ENCODE peak calls at places on chromosomes 5 and 9, in ten cellular contexts. One of them, this sample, is unnamed.

GRCh38 chr9:105963700-105964099 is 269.4 kb downstream of the TMEM38B start:
- DNase-seq in OCI-LY7: no peak
- DNase-seq in Panc1: no peak
- DNase-seq in fibroblast of mammary gland: no peak
- DNase-seq in cardiac fibroblast: no peak
- DNase-seq in PC-9: no peak
- DNase-seq in A549: no peak
- DNase-seq in cardiac muscle cell: no peak
- DNase-seq in neural progenitor cell: no peak
- DNase-seq in fibroblast of villous mesenchyme: no peak
- DNase-seq in this sample: no peak

GRCh38 chr5:150278046-150278760 is 11.4 kb downstream of the CAMK2A start:
- DNase-seq in fibroblast of villous mesenchyme: peak
- DNase-seq in cardiac fibroblast: peak
- DNase-seq in cardiac muscle cell: peak
- DNase-seq in Panc1: no peak
- DNase-seq in OCI-LY7: no peak
- DNase-seq in A549: no peak
- DNase-seq in neural progenitor cell: no peak
- DNase-seq in PC-9: no peak
- DNase-seq in fibroblast of mammary gland: peak
- DNase-seq in this sample: no peak

GRCh38 chr5:21654-22233 is 70.2 kb upstream of the PLEKHG4B start:
- DNase-seq in OCI-LY7: peak
- DNase-seq in Panc1: no peak
- DNase-seq in neural progenitor cell: no peak
- DNase-seq in A549: peak
- DNase-seq in cardiac muscle cell: peak
- DNase-seq in PC-9: peak
- DNase-seq in fibroblast of mammary gland: peak
- DNase-seq in cardiac fibroblast: peak
- DNase-seq in fibroblast of villous mesenchyme: no peak
- DNase-seq in this sample: no peak

GRCh38 chr5:57298295-57298984 is 124.6 kb downstream of the GPBP1 start:
- DNase-seq in OCI-LY7: peak
- DNase-seq in A549: peak
- DNase-seq in neural progenitor cell: peak
- DNase-seq in Panc1: peak
- DNase-seq in PC-9: peak
- DNase-seq in cardiac fibroblast: peak
- DNase-seq in fibroblast of villous mesenchyme: peak
- DNase-seq in cardiac muscle cell: peak
- DNase-seq in fibroblast of mammary gland: peak
- DNase-seq in this sample: peak

GRCh38 chr5:90297045-90297764 is 112.4 kb downstream of the CETN3 start:
- DNase-seq in OCI-LY7: no peak
- DNase-seq in cardiac muscle cell: no peak
- DNase-seq in fibroblast of mammary gland: no peak
- DNase-seq in PC-9: no peak
- DNase-seq in A549: no peak
- DNase-seq in neural progenitor cell: peak
- DNase-seq in fibroblast of villous mesenchyme: no peak
- DNase-seq in cardiac fibroblast: no peak
- DNase-seq in Panc1: no peak
- DNase-seq in this sample: no peak

GRCh38 chr9:77464591-77465125 is 183.5 kb downstream of the GNA14 start:
- DNase-seq in cardiac muscle cell: peak
- DNase-seq in neural progenitor cell: no peak
- DNase-seq in fibroblast of villous mesenchyme: no peak
- DNase-seq in A549: no peak
- DNase-seq in fibroblast of mammary gland: peak
- DNase-seq in cardiac fibroblast: no peak
- DNase-seq in OCI-LY7: no peak
- DNase-seq in PC-9: no peak
- DNase-seq in Panc1: no peak
- DNase-seq in this sample: peak

GRCh38 chr5:18553269-18553668 is 919.0 kb downstream of the TAF11L14 start:
- DNase-seq in OCI-LY7: no peak
- DNase-seq in Panc1: peak
- DNase-seq in A549: peak
- DNase-seq in cardiac fibroblast: no peak
- DNase-seq in PC-9: peak
- DNase-seq in neural progenitor cell: no peak
- DNase-seq in fibroblast of villous mesenchyme: peak
- DNase-seq in cardiac muscle cell: peak
- DNase-seq in fibroblast of mammary gland: peak
- DNase-seq in this sample: no peak

GRCh38 chr9:26954050-26954508 is 2.1 kb upstream of the IFT74 start:
- DNase-seq in cardiac muscle cell: peak
- DNase-seq in cardiac fibroblast: no peak
- DNase-seq in PC-9: no peak
- DNase-seq in fibroblast of mammary gland: no peak
- DNase-seq in neural progenitor cell: no peak
- DNase-seq in A549: no peak
- DNase-seq in OCI-LY7: no peak
- DNase-seq in fibroblast of villous mesenchyme: no peak
- DNase-seq in Panc1: no peak
- DNase-seq in this sample: no peak

GRCh38 chr5:120552638-120553037 is 88.5 kb downstream of the PRR16 start:
- DNase-seq in cardiac fibroblast: no peak
- DNase-seq in Panc1: no peak
- DNase-seq in cardiac muscle cell: no peak
- DNase-seq in fibroblast of villous mesenchyme: no peak
- DNase-seq in OCI-LY7: no peak
- DNase-seq in neural progenitor cell: no peak
- DNase-seq in PC-9: no peak
- DNase-seq in A549: no peak
- DNase-seq in fibroblast of mammary gland: peak
- DNase-seq in this sample: no peak

GRCh38 chr5:130545291-130545690 is 619.8 kb downstream of the HINT1 start:
- DNase-seq in Panc1: no peak
- DNase-seq in A549: no peak
- DNase-seq in fibroblast of villous mesenchyme: no peak
- DNase-seq in OCI-LY7: no peak
- DNase-seq in PC-9: no peak
- DNase-seq in cardiac muscle cell: no peak
- DNase-seq in fibroblast of mammary gland: peak
- DNase-seq in neural progenitor cell: no peak
- DNase-seq in cardiac fibroblast: no peak
- DNase-seq in this sample: no peak

GRCh38 chr9:6106576-6107339 is 91.3 kb upstream of the RANBP6 start:
- DNase-seq in PC-9: peak
- DNase-seq in fibroblast of mammary gland: peak
- DNase-seq in OCI-LY7: peak
- DNase-seq in Panc1: no peak
- DNase-seq in A549: peak
- DNase-seq in fibroblast of villous mesenchyme: peak
- DNase-seq in neural progenitor cell: peak
- DNase-seq in cardiac muscle cell: peak
- DNase-seq in cardiac fibroblast: peak
- DNase-seq in this sample: no peak

GRCh38 chr5:97071101-97071500 is 71.3 kb downstream of the LIX1 start:
- DNase-seq in PC-9: no peak
- DNase-seq in fibroblast of villous mesenchyme: peak
- DNase-seq in cardiac fibroblast: peak
- DNase-seq in cardiac muscle cell: peak
- DNase-seq in neural progenitor cell: no peak
- DNase-seq in Panc1: peak
- DNase-seq in fibroblast of mammary gland: peak
- DNase-seq in A549: no peak
- DNase-seq in OCI-LY7: no peak
- DNase-seq in this sample: no peak

GRCh38 chr9:89686134-89686533 is 81.3 kb downstream of the GADD45G start:
- DNase-seq in Panc1: no peak
- DNase-seq in fibroblast of villous mesenchyme: no peak
- DNase-seq in OCI-LY7: no peak
- DNase-seq in fibroblast of mammary gland: no peak
- DNase-seq in PC-9: peak
- DNase-seq in neural progenitor cell: no peak
- DNase-seq in cardiac fibroblast: no peak
- DNase-seq in cardiac muscle cell: no peak
- DNase-seq in A549: no peak
- DNase-seq in this sample: no peak

GRCh38 chr9:38202335-38202938 is 133.4 kb upstream of the SHB start:
- DNase-seq in Panc1: no peak
- DNase-seq in cardiac fibroblast: no peak
- DNase-seq in OCI-LY7: no peak
- DNase-seq in fibroblast of mammary gland: no peak
- DNase-seq in PC-9: no peak
- DNase-seq in A549: no peak
- DNase-seq in neural progenitor cell: peak
- DNase-seq in cardiac muscle cell: no peak
- DNase-seq in fibroblast of villous mesenchyme: no peak
- DNase-seq in this sample: no peak

GRCh38 chr9:87383341-87384150 is 114.1 kb upstream of the DAPK1 start:
- DNase-seq in neural progenitor cell: no peak
- DNase-seq in cardiac muscle cell: no peak
- DNase-seq in fibroblast of villous mesenchyme: no peak
- DNase-seq in PC-9: no peak
- DNase-seq in fibroblast of mammary gland: peak
- DNase-seq in OCI-LY7: no peak
- DNase-seq in cardiac fibroblast: no peak
- DNase-seq in A549: no peak
- DNase-seq in Panc1: no peak
- DNase-seq in this sample: no peak

GRCh38 chr9:14769235-14769580 is 46.7 kb upstream of the CER1 start:
- DNase-seq in PC-9: no peak
- DNase-seq in Panc1: peak
- DNase-seq in neural progenitor cell: peak
- DNase-seq in OCI-LY7: peak
- DNase-seq in cardiac muscle cell: peak
- DNase-seq in fibroblast of villous mesenchyme: peak
- DNase-seq in cardiac fibroblast: peak
- DNase-seq in A549: peak
- DNase-seq in fibroblast of mammary gland: peak
- DNase-seq in this sample: peak
- TF ChIP-seq CTCF in PC-9: no peak
- TF ChIP-seq CTCF in Panc1: no peak
- TF ChIP-seq CTCF in neural progenitor cell: peak
- TF ChIP-seq CTCF in OCI-LY7: peak
- TF ChIP-seq CTCF in cardiac muscle cell: peak
- TF ChIP-seq CTCF in fibroblast of villous mesenchyme: peak
- TF ChIP-seq CTCF in cardiac fibroblast: peak
- TF ChIP-seq CTCF in A549: no peak
- TF ChIP-seq CTCF in fibroblast of mammary gland: peak
- TF ChIP-seq CTCF in this sample: peak

DNA sequence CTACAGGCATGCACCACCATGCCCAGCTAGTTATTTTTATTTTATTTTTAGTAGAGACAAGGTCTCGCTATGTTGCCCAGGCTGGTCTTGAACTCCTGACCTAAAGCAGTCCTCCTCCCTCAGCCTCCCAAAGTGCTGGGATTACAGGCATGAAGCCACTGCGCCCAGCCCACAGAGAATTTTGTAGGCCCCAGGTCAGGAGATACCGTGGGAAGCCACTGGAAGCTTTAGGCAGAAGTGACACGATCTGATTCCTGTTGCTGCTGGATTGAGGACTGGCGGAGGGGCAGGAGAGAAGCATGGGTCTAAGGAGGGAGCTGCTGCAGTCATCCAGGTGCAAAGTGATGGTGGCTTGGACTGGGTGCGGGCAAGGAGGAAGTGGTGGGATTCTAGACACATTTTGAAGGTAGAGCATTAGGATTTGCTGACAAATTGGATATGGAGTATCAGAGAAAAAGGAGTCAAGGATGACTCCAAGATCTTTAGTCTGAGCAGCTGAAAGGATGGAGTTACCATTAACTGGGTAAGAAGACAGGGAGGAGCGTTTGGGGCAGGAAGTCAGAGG is 20.7 kb downstream of the TCF7 start:
- DNase-seq in A549: no peak
- DNase-seq in neural progenitor cell: no peak
- DNase-seq in fibroblast of villous mesenchyme: no peak
- DNase-seq in fibroblast of mammary gland: no peak
- DNase-seq in PC-9: no peak
- DNase-seq in cardiac fibroblast: no peak
- DNase-seq in Panc1: no peak
- DNase-seq in cardiac muscle cell: no peak
- DNase-seq in OCI-LY7: no peak
- DNase-seq in this sample: no peak
- H3K4me3 ChIP-seq in A549: no peak
- H3K4me3 ChIP-seq in neural progenitor cell: no peak
- H3K4me3 ChIP-seq in fibroblast of villous mesenchyme: no peak
- H3K4me3 ChIP-seq in fibroblast of mammary gland: no peak
- H3K4me3 ChIP-seq in PC-9: no peak
- H3K4me3 ChIP-seq in cardiac fibroblast: no peak
- H3K4me3 ChIP-seq in Panc1: no peak
- H3K4me3 ChIP-seq in cardiac muscle cell: no peak
- H3K4me3 ChIP-seq in OCI-LY7: no peak
- H3K4me3 ChIP-seq in this sample: no peak

GRCh38 chr9:2180171-2180570 is 165.0 kb downstream of the SMARCA2 start:
- DNase-seq in cardiac fibroblast: no peak
- DNase-seq in Panc1: no peak
- DNase-seq in A549: no peak
- DNase-seq in cardiac muscle cell: no peak
- DNase-seq in fibroblast of mammary gland: no peak
- DNase-seq in fibroblast of villous mesenchyme: peak
- DNase-seq in OCI-LY7: no peak
- DNase-seq in PC-9: no peak
- DNase-seq in neural progenitor cell: peak
- DNase-seq in this sample: no peak
- TF ChIP-seq CTCF in cardiac fibroblast: no peak
- TF ChIP-seq CTCF in Panc1: no peak
- TF ChIP-seq CTCF in A549: no peak
- TF ChIP-seq CTCF in cardiac muscle cell: no peak
- TF ChIP-seq CTCF in fibroblast of mammary gland: no peak
- TF ChIP-seq CTCF in fibroblast of villous mesenchyme: no peak
- TF ChIP-seq CTCF in OCI-LY7: no peak
- TF ChIP-seq CTCF in PC-9: no peak
- TF ChIP-seq CTCF in neural progenitor cell: no peak
- TF ChIP-seq CTCF in this sample: no peak

GRCh38 chr5:10760033-10760975 is 730 bp downstream of the DAP start:
- DNase-seq in fibroblast of villous mesenchyme: peak
- DNase-seq in A549: peak
- DNase-seq in neural progenitor cell: peak
- DNase-seq in Panc1: peak
- DNase-seq in fibroblast of mammary gland: peak
- DNase-seq in cardiac muscle cell: peak
- DNase-seq in OCI-LY7: peak
- DNase-seq in PC-9: peak
- DNase-seq in cardiac fibroblast: peak
- DNase-seq in this sample: peak

GRCh38 chr5:10762776-10763500 is 1.9 kb upstream of the DAP start:
- DNase-seq in fibroblast of villous mesenchyme: no peak
- DNase-seq in Panc1: no peak
- DNase-seq in OCI-LY7: peak
- DNase-seq in neural progenitor cell: no peak
- DNase-seq in fibroblast of mammary gland: no peak
- DNase-seq in cardiac muscle cell: no peak
- DNase-seq in PC-9: no peak
- DNase-seq in A549: no peak
- DNase-seq in cardiac fibroblast: no peak
- DNase-seq in this sample: no peak

GRCh38 chr5:10760976-10761841 is at the start of gene DAP:
- DNase-seq in neural progenitor cell: peak
- DNase-seq in fibroblast of mammary gland: peak
- DNase-seq in PC-9: peak
- DNase-seq in A549: peak
- DNase-seq in Panc1: peak
- DNase-seq in cardiac muscle cell: peak
- DNase-seq in fibroblast of villous mesenchyme: peak
- DNase-seq in cardiac fibroblast: peak
- DNase-seq in OCI-LY7: peak
- DNase-seq in this sample: peak

GRCh38 chr5:10761842-10762165 is 770 bp upstream of the DAP start:
- DNase-seq in fibroblast of mammary gland: peak
- DNase-seq in PC-9: no peak
- DNase-seq in OCI-LY7: no peak
- DNase-seq in A549: no peak
- DNase-seq in Panc1: no peak
- DNase-seq in fibroblast of villous mesenchyme: no peak
- DNase-seq in cardiac muscle cell: peak
- DNase-seq in neural progenitor cell: no peak
- DNase-seq in cardiac fibroblast: peak
- DNase-seq in this sample: no peak

GRCh38 chr5:10762178-10762775 is 1.2 kb upstream of the DAP start:
- DNase-seq in cardiac muscle cell: peak
- DNase-seq in OCI-LY7: no peak
- DNase-seq in Panc1: no peak
- DNase-seq in fibroblast of mammary gland: no peak
- DNase-seq in cardiac fibroblast: peak
- DNase-seq in neural progenitor cell: peak
- DNase-seq in fibroblast of villous mesenchyme: peak
- DNase-seq in A549: no peak
- DNase-seq in PC-9: peak
- DNase-seq in this sample: no peak
- H3K4me3 ChIP-seq in cardiac muscle cell: no peak
- H3K4me3 ChIP-seq in OCI-LY7: peak
- H3K4me3 ChIP-seq in Panc1: no peak
- H3K4me3 ChIP-seq in fibroblast of mammary gland: no peak
- H3K4me3 ChIP-seq in cardiac fibroblast: no peak
- H3K4me3 ChIP-seq in neural progenitor cell: no peak
- H3K4me3 ChIP-seq in fibroblast of villous mesenchyme: no peak
- H3K4me3 ChIP-seq in A549: no peak
- H3K4me3 ChIP-seq in PC-9: peak
- H3K4me3 ChIP-seq in this sample: no peak